ENCODE peak calls at places on chromosomes 1 and 21, in five cellular contexts. J, Q, B, V and T are unnamed samples.

GRCh38 chr1:85325920-85326319 is 49.5 kb upstream of the BCL10 start:
- DNase-seq in Q (no peak), B (peak; percentile 18), J (no peak), V (peak; percentile 54), T (no peak)

GRCh38 chr1:157948547-157949152 is 44.8 kb upstream of the KIRREL1 start:
- DNase-seq in Q (peak; percentile 51), V (peak; percentile 53), J (peak; percentile 31), B (no peak), T (peak; percentile 62)

GRCh38 chr1:9542425-9542824 is 3.2 kb downstream of the SLC25A33 start:
- DNase-seq in B (no peak), Q (no peak), J (no peak), V (no peak), T (no peak)

GRCh38 chr21:38289697-38290096 is 32.9 kb downstream of the KCNJ15 start:
- DNase-seq in V (peak; percentile 97), J (peak; percentile 33), B (no peak), Q (no peak), T (peak; percentile 50)

GRCh38 chr1:183096889-183097288 is 73.7 kb downstream of the LAMC1 start:
- DNase-seq in J (no peak), V (no peak), Q (no peak), B (no peak), T (no peak)

GRCh38 chr1:26786437-26787380 is 1.0 kb upstream of the PIGV start:
- DNase-seq in V (peak; percentile 73), J (peak; percentile 83), B (peak; percentile 74), Q (no peak), T (peak; percentile 77)

GRCh38 chr1:5938068-5938740 is 54.0 kb downstream of the NPHP4 start:
- DNase-seq in Q (no peak), B (no peak), J (no peak), V (peak; percentile 60), T (no peak)

GRCh38 chr1:222455188-222455879 is 92.6 kb downstream of the HHIPL2 start:
- DNase-seq in J (peak; percentile 86), Q (no peak), B (peak; percentile 75), V (peak; percentile 82), T (peak; percentile 81)

GRCh38 chr1:241356519-241357365 is at the start of gene RGS7:
- DNase-seq in B (peak; percentile 67), Q (peak; percentile 63), J (peak; percentile 31), V (peak; percentile 64), T (peak; percentile 38)

GRCh38 chr1:25706146-25707089 is 89.8 kb downstream of the MAN1C1 start:
- DNase-seq in Q (no peak), J (no peak), V (no peak), B (no peak), T (no peak)

GRCh38 chr1:26344147-26344920 is 9.6 kb downstream of the CRYBG2 start:
- DNase-seq in Q (no peak), V (no peak), B (no peak), J (no peak), T (no peak)

GRCh38 chr21:43697758-43698643 is 20.9 kb upstream of the PDXK start:
- DNase-seq in B (no peak), J (no peak), V (no peak), Q (no peak), T (no peak)

GRCh38 chr1:185156321-185156853 is 366 bp downstream of the TRMT1L start:
- DNase-seq in B (peak; percentile 37), Q (peak; percentile 48), J (no peak), V (no peak), T (no peak)

GRCh38 chr1:84742653-84743052 is 52.4 kb upstream of the SSX2IP start:
- DNase-seq in B (no peak), J (no peak), Q (no peak), V (peak; percentile 66), T (no peak)

GRCh38 chr1:25204797-25205441 is 27.4 kb downstream of the SYF2 start:
- DNase-seq in B (peak; percentile 56), V (peak; percentile 41), J (no peak), Q (peak; percentile 61), T (no peak)

GRCh38 chr1:24926596-24927249 is 3.4 kb downstream of the RUNX3 start:
- DNase-seq in Q (no peak), V (no peak), J (no peak), B (no peak), T (no peak)

GRCh38 chr1:5481889-5482288 is 510.3 kb downstream of the NPHP4 start:
- DNase-seq in V (peak; percentile 17), Q (no peak), J (no peak), B (peak; percentile 18), T (no peak)

GRCh38 chr21:44398499-44398898 is 45.1 kb downstream of the TRPM2 start:
- DNase-seq in Q (no peak), J (no peak), V (no peak), B (no peak), T (no peak)

GRCh38 chr1:19639999-19640362 is 4.1 kb upstream of the NBL1 start:
- DNase-seq in Q (no peak), J (no peak), B (no peak), V (no peak), T (no peak)